ENCODE peak calls at places on chromosomes 3 and 15, in seven cellular contexts. Y, P, I, M, V, D and L are unnamed samples.
A peak's percentile ranks its signal among the peaks of the same experiment; 100 is the strongest.

GRCh38 chr15:69557340-69558137 is 104.9 kb downstream of the RPLP1 start:
- DNase-seq in Y (no peak), I (peak; percentile 93), P (no peak), M (peak; percentile 96), D (no peak), V (peak; percentile 92), L (no peak)

GRCh38 chr3:11832964-11833621 is 13.6 kb downstream of the TAMM41 start:
- DNase-seq in P (no peak), M (no peak), D (no peak), Y (no peak), I (no peak), V (peak; percentile 58), L (no peak)

GRCh38 chr15:81024265-81024875 is 23.6 kb downstream of the TLNRD1 start:
- DNase-seq in M (no peak), D (no peak), P (no peak), Y (no peak), I (no peak), V (peak; percentile 6), L (no peak)

GRCh38 chr3:125353128-125353527 is 22.0 kb downstream of the ZNF148 start:
- DNase-seq in P (no peak), Y (no peak), M (peak; percentile 24), V (no peak), D (no peak), I (no peak), L (no peak)

GRCh38 chr15:49741721-49742120 is 120.9 kb downstream of the DTWD1 start:
- DNase-seq in M (no peak), I (no peak), P (no peak), V (no peak), D (no peak), Y (no peak), L (no peak)

GRCh38 chr3:35012210-35012609 is 627.1 kb upstream of the ARPP21 start:
- DNase-seq in P (no peak), Y (no peak), M (no peak), V (no peak), I (no peak), D (no peak), L (no peak)

GRCh38 chr3:159175391-159175725 is 373.5 kb downstream of the MFSD1 start:
- DNase-seq in P (no peak), V (no peak), I (no peak), D (no peak), Y (no peak), M (no peak), L (no peak)

GRCh38 chr3:126103121-126104027 is 19.4 kb upstream of the SLC41A3 start:
- DNase-seq in P (no peak), V (no peak), Y (no peak), I (no peak), D (no peak), M (no peak), L (peak; percentile 10)

GRCh38 chr3:136604961-136605360 is 147.2 kb downstream of the STAG1 start:
- DNase-seq in V (peak; percentile 50), I (no peak), Y (no peak), D (no peak), P (no peak), M (peak; percentile 47), L (no peak)